ENCODE peak calls at places on chromosomes 3 and 15, in seven cellular contexts. X, T, H, S, C, D and E are unnamed samples.

GRCh38 chr15:94083467-94083991 is 147.8 kb upstream of the MCTP2 start:
- DNase-seq in T (no peak), D (no peak), S (no peak), C (peak), H (no peak), X (no peak), E (no peak)

GRCh38 chr3:88003115-88003755 is 55.6 kb downstream of the CGGBP1 start:
- DNase-seq in D (no peak), X (no peak), C (peak), T (peak), S (peak), H (peak), E (peak)

GRCh38 chr15:83747050-83747717 is 93.3 kb downstream of the ADAMTSL3 start:
- DNase-seq in X (no peak), S (peak), C (no peak), D (no peak), H (no peak), T (no peak), E (peak)

GRCh38 chr3:16203031-16203430 is 28.6 kb downstream of the GALNT15 start:
- DNase-seq in S (no peak), T (no peak), D (no peak), C (no peak), H (no peak), X (no peak), E (no peak)

GRCh38 chr3:38327335-38328009 is 19.1 kb upstream of the XYLB start:
- DNase-seq in D (no peak), T (no peak), C (no peak), S (no peak), H (no peak), X (no peak), E (peak)

GRCh38 chr15:101635944-101636727 is 16.0 kb downstream of the TM2D3 start:
- DNase-seq in H (no peak), X (no peak), C (no peak), D (no peak), S (no peak), T (no peak), E (no peak)

GRCh38 chr3:28624079-28624478 is 275.5 kb upstream of the AZI2 start:
- DNase-seq in T (no peak), C (no peak), D (no peak), S (no peak), H (no peak), X (no peak), E (no peak)

GRCh38 chr3:126752303-126753190 is 48.5 kb downstream of the CHCHD6 start:
- DNase-seq in T (peak), C (peak), H (peak), S (peak), D (peak), X (peak), E (peak)

GRCh38 chr3:113157408-113157980 is 53.9 kb upstream of the BOC start:
- DNase-seq in S (no peak), H (no peak), C (no peak), X (no peak), D (no peak), T (no peak), E (no peak)

GRCh38 chr3:74041068-74041675 is 416.4 kb upstream of the PDZRN3 start:
- DNase-seq in X (no peak), D (no peak), S (no peak), H (no peak), C (no peak), T (no peak), E (no peak)

GRCh38 chr3:15206662-15207576 is 873 bp downstream of the CAPN7 start:
- DNase-seq in H (peak), D (no peak), T (no peak), C (peak), S (peak), X (no peak), E (no peak)

GRCh38 chr15:69304176-69304533 is 5.4 kb downstream of the PAQR5 start:
- DNase-seq in H (no peak), X (no peak), C (no peak), T (no peak), S (peak), D (no peak), E (peak)

GRCh38 chr15:77457619-77458265 is 37.1 kb downstream of the HMG20A start:
- DNase-seq in X (no peak), S (no peak), T (no peak), C (no peak), H (no peak), D (no peak), E (no peak)

GRCh38 chr3:62569609-62570008 is 196.3 kb upstream of the FEZF2 start:
- DNase-seq in C (no peak), S (no peak), H (peak), D (no peak), T (no peak), X (no peak), E (no peak)

DNA sequence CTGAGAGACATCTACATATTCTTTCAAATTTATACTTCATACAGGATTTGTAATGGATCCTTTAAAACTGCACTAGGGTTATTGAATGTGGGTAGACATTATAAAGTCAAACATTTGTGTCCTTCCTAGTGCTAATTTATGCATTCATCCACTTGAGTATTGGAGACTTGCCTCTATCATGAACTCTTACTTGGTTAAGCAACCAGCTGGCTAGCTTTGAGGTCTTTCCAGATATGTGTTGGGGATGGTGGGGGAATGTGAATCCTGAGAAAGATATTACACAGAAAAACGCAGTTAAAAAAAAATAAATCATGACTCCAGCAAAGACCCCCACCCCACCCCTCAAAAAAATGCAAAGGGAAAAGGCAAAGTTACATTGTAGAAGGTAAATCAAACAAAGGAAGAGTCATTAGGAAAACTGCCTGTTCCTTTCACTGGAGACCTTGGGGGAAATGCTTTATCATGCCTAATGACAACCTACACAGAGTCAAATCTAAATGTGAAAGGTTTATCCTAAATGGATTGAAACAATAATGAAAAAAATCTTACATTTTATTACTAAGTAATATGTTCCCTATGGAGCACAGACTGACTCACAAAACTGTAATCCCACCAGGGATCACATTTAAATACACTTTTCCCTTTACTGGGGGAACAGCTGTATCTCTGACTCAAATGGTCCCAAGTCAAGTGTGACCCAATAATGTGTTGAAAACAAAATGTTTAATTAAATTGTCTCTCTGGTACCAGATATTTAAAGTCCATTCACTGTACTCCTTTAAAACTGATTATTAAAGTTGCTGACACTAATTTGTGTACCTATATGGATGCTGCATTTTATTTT is 522.3 kb downstream of the ROBO1 start:
- DNase-seq in X (no peak), C (no peak), H (no peak), D (no peak), T (no peak), S (no peak), E (no peak)
- H3K9ac ChIP-seq in X (no peak), C (no peak), H (no peak), D (no peak), T (no peak), S (no peak), E (no peak)

DNA sequence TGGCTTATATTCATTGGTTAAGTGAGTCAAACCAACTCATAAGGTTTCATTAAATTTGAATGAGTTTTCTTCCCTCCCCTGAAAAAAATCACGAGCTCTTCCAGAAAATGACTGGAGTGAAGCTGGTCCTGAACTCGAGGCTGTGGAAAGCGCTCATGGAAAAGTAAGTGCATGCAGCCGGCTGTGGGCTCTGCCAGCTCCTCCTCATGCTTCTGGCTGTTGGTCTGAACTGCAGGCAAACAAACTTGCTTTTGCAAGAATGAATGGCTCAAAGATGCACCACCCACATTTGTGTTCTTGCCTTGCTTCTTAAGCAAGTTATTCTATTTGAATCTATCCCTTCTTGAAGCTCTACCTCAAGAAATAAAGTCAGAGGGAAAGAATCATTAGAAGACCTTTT is 6.2 kb downstream of the ETV5 start:
- DNase-seq in H (no peak), S (no peak), D (no peak), T (no peak), X (no peak), C (no peak), E (no peak)
- TF ChIP-seq YY1 in H (no peak), S (no peak), D (no peak), T (no peak), X (no peak), C (no peak), E (no peak)

GRCh38 chr3:151146071-151146730 is 56.8 kb downstream of the GPR171 start:
- DNase-seq in H (peak), C (peak), D (peak), X (peak), S (peak), T (peak), E (peak)
- H3K9ac ChIP-seq in H (no peak), C (no peak), D (no peak), X (no peak), S (no peak), T (no peak), E (no peak)

GRCh38 chr3:157542711-157543485 is 39.7 kb upstream of the VEPH1 start:
- DNase-seq in X (no peak), T (no peak), S (no peak), H (peak), C (no peak), D (peak), E (no peak)
- TF ChIP-seq YY1 in X (no peak), T (no peak), S (no peak), H (no peak), C (no peak), D (peak), E (no peak)

GRCh38 chr3:189631373-189631408 is at the start of gene TP63:
- DNase-seq in D (no peak), S (no peak), T (no peak), C (no peak), X (no peak), H (no peak), E (no peak)

GRCh38 chr3:189632238-189632637 is 1.0 kb downstream of the TP63 start:
- DNase-seq in T (no peak), D (no peak), C (no peak), H (no peak), S (no peak), X (peak), E (no peak)

GRCh38 chr3:189629803-189630455 is 1.3 kb upstream of the TP63 start:
- DNase-seq in C (no peak), H (no peak), T (no peak), D (no peak), S (no peak), X (no peak), E (no peak)

GRCh38 chr3:189631409-189631808 is 220 bp downstream of the TP63 start:
- DNase-seq in S (no peak), X (no peak), T (no peak), D (no peak), H (no peak), C (no peak), E (no peak)

GRCh38 chr3:189630667-189631372 is 369 bp upstream of the TP63 start:
- DNase-seq in D (no peak), H (no peak), X (peak), C (no peak), S (no peak), T (no peak), E (no peak)
- H3K9ac ChIP-seq in D (no peak), H (no peak), X (peak), C (no peak), S (no peak), T (no peak), E (no peak)

GRCh38 chr15:66907826-66908502 is 157.4 kb upstream of the SMAD3 start:
- DNase-seq in T (no peak), H (no peak), C (no peak), S (peak), D (no peak), X (peak), E (no peak)
- TF ChIP-seq YY1 in T (no peak), H (no peak), C (no peak), S (peak), D (no peak), X (peak), E (no peak)

DNA sequence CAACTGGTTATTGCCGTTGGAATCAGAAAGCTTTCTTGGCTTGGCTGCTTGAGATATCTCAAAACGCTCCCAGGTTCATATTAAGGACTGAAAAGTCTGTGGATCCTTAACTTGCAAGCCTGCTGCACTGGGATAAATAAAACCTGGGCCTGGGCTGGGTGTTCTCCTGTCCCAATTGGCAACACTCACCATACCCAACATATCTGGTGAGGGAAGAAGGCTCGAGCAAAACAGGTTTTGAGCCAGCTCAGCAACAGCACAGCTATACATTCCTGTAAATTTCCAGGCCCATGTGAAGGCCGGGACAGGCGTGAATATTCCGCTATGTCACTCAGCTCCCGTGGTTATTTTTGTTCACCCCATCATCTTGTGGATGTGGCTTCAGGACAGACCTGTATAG is 169.0 kb upstream of the BCL6 start:
- DNase-seq in T (no peak), C (no peak), H (no peak), D (no peak), S (peak), X (no peak), E (no peak)
- H3K9ac ChIP-seq in T (no peak), C (no peak), H (no peak), D (no peak), S (no peak), X (no peak), E (no peak)

GRCh38 chr15:71648095-71648494 is 162.3 kb upstream of the NR2E3 start:
- DNase-seq in D (no peak), T (no peak), X (no peak), C (no peak), S (no peak), H (no peak), E (no peak)
- TF ChIP-seq YY1 in D (no peak), T (no peak), X (no peak), C (no peak), S (no peak), H (no peak), E (no peak)

GRCh38 chr3:148681080-148681479 is 16.6 kb upstream of the AGTR1 start:
- DNase-seq in X (no peak), S (no peak), T (no peak), C (no peak), H (no peak), D (no peak), E (peak)

GRCh38 chr3:148680289-148680688 is 17.4 kb upstream of the AGTR1 start:
- DNase-seq in X (no peak), D (no peak), C (no peak), H (no peak), T (no peak), S (no peak), E (no peak)

GRCh38 chr3:148682997-148683396 is 14.7 kb upstream of the AGTR1 start:
- DNase-seq in C (no peak), T (no peak), H (no peak), X (no peak), S (no peak), D (no peak), E (no peak)
- H3K9ac ChIP-seq in C (no peak), T (no peak), H (no peak), X (no peak), S (no peak), D (no peak), E (no peak)

GRCh38 chr3:51967384-51968174 is at the start of gene PCBP4:
- DNase-seq in S (peak), D (peak), T (peak), X (no peak), C (no peak), H (peak), E (no peak)

GRCh38 chr3:51966016-51966415 is 1.2 kb downstream of the PCBP4 start:
- DNase-seq in C (no peak), H (no peak), X (no peak), D (no peak), S (no peak), T (no peak), E (no peak)

GRCh38 chr3:51966486-51966885 is 768 bp downstream of the PCBP4 start:
- DNase-seq in H (no peak), T (no peak), C (no peak), X (no peak), D (no peak), S (no peak), E (no peak)

GRCh38 chr3:51968175-51968681 is 974 bp upstream of the PCBP4 start:
- DNase-seq in H (peak), S (peak), C (no peak), D (no peak), T (no peak), X (no peak), E (no peak)

GRCh38 chr3:51966941-51967383 is 292 bp downstream of the PCBP4 start:
- DNase-seq in H (peak), X (no peak), C (no peak), S (no peak), T (no peak), D (peak), E (no peak)
- TF ChIP-seq YY1 in H (no peak), X (no peak), C (no peak), S (no peak), T (no peak), D (no peak), E (no peak)